ENCODE peak calls at places on chromosomes 3 and 15, in five cellular contexts. A is prostate gland, K is nucleus accumbens, V is hepatocyte, J is body of pancreas. U is an unnamed sample.

GRCh38 chr3:48477959-48478480 is 26.0 kb downstream of the SHISA5 start:
- DNase-seq in A (no peak), K (no peak), V (no peak), J (no peak), U (no peak)

GRCh38 chr15:20356444-20357138 is 185.0 kb downstream of the GOLGA6L6 start:
- DNase-seq in A (peak), K (no peak), V (no peak), J (peak), U (peak)

GRCh38 chr15:70400766-70401541 is 303.2 kb upstream of the TLE3 start:
- DNase-seq in A (no peak), K (no peak), V (no peak), J (no peak), U (no peak)

GRCh38 chr15:100931143-100931890 is 12.2 kb downstream of the LRRK1 start:
- DNase-seq in A (no peak), K (no peak), V (no peak), J (no peak), U (no peak)

GRCh38 chr3:106829206-106829605 is 548.0 kb upstream of the CCDC54 start:
- DNase-seq in A (no peak), K (no peak), V (no peak), J (no peak), U (no peak)

GRCh38 chr3:130014526-130014925 is 40.0 kb downstream of the TRH start:
- DNase-seq in A (no peak), K (no peak), V (no peak), J (no peak), U (no peak)

GRCh38 chr15:65759441-65759840 is 32.7 kb downstream of the DENND4A start:
- DNase-seq in A (no peak), K (no peak), V (no peak), J (no peak), U (no peak)

GRCh38 chr3:99859855-99860254 is 42.2 kb downstream of the CMSS1 start:
- DNase-seq in A (no peak), K (no peak), V (peak), J (no peak), U (no peak)

GRCh38 chr15:83470895-83471294 is 23.8 kb downstream of the SH3GL3 start:
- DNase-seq in A (no peak), K (no peak), V (no peak), J (no peak), U (no peak)

GRCh38 chr15:44536298-44536961 is 517 bp upstream of the EIF3J start:
- DNase-seq in A (peak), K (peak), V (peak), J (peak), U (peak)

GRCh38 chr15:91855684-91856553 is 2.4 kb downstream of the SLCO3A1 start:
- DNase-seq in A (peak), K (no peak), V (peak), J (peak), U (peak)

GRCh38 chr3:66800941-66801545 is 197.1 kb upstream of the KBTBD8 start:
- DNase-seq in A (no peak), K (no peak), V (no peak), J (no peak), U (no peak)

GRCh38 chr3:115975353-115975752 is 352.0 kb downstream of the GAP43 start:
- DNase-seq in A (no peak), K (no peak), V (peak), J (no peak), U (no peak)

GRCh38 chr3:47984089-47984759 is 32.0 kb downstream of the MAP4 start:
- DNase-seq in A (no peak), K (no peak), V (no peak), J (no peak), U (no peak)

GRCh38 chr15:73114064-73114463 is 61.8 kb downstream of the NEO1 start:
- DNase-seq in A (no peak), K (no peak), V (no peak), J (no peak), U (no peak)

GRCh38 chr3:96863129-96863740 is 48.8 kb downstream of the EPHA6 start:
- DNase-seq in A (peak), K (no peak), V (peak), J (peak), U (no peak)

GRCh38 chr3:183117046-183117445 is 17.8 kb upstream of the MCCC1 start:
- DNase-seq in A (no peak), K (no peak), V (no peak), J (no peak), U (no peak)

GRCh38 chr3:130748520-130748919 is 1.9 kb upstream of the PIK3R4 start:
- DNase-seq in A (no peak), K (no peak), V (no peak), J (no peak), U (no peak)

GRCh38 chr15:56759450-56759845 is 26.1 kb upstream of the ZNF280D start:
- DNase-seq in A (no peak), K (no peak), V (no peak), J (no peak), U (peak)

GRCh38 chr3:185200639-185201038 is 47.8 kb upstream of the C3orf70 start:
- DNase-seq in A (no peak), K (no peak), V (no peak), J (no peak), U (no peak)

GRCh38 chr3:47802734-47803477 is at the start of gene DHX30:
- DNase-seq in A (peak), K (peak), V (peak), J (peak), U (peak)

GRCh38 chr3:74537857-74538256 is 76.6 kb downstream of the CNTN3 start:
- DNase-seq in A (no peak), K (no peak), V (no peak), J (no peak), U (no peak)

GRCh38 chr3:127224118-127224517 is 31.2 kb downstream of the PRR23E start:
- DNase-seq in A (no peak), K (no peak), V (no peak), J (no peak), U (no peak)

GRCh38 chr3:19489936-19490335 is 341.6 kb downstream of the KCNH8 start:
- DNase-seq in A (no peak), K (no peak), V (no peak), J (no peak), U (no peak)

GRCh38 chr3:4772171-4772804 is 206.9 kb upstream of the BHLHE40 start:
- DNase-seq in A (peak), K (no peak), V (peak), J (peak), U (peak)

GRCh38 chr15:23436421-23436820 is 10.6 kb downstream of the GOLGA6L2 start:
- DNase-seq in A (no peak), K (no peak), V (no peak), J (no peak), U (no peak)

GRCh38 chr3:117263735-117264134 is 554.2 kb downstream of the TUSC7 start:
- DNase-seq in A (no peak), K (no peak), V (no peak), J (no peak), U (no peak)

GRCh38 chr3:11820540-11821041 is 26.1 kb downstream of the TAMM41 start:
- DNase-seq in A (no peak), K (no peak), V (no peak), J (no peak), U (no peak)

GRCh38 chr15:23686466-23687142 is 501 bp downstream of the NDN start:
- DNase-seq in A (no peak), K (no peak), V (peak), J (no peak), U (no peak)

GRCh38 chr3:123606527-123606926 is 21.7 kb upstream of the HACD2 start:
- DNase-seq in A (no peak), K (no peak), V (no peak), J (no peak), U (no peak)

GRCh38 chr15:78007965-78008886 is 69.3 kb downstream of the TBC1D2B start:
- DNase-seq in A (peak), K (no peak), V (no peak), J (peak), U (peak)

GRCh38 chr3:21326704-21327103 is 424.3 kb downstream of the ZNF385D start:
- DNase-seq in A (no peak), K (no peak), V (no peak), J (no peak), U (no peak)

GRCh38 chr3:64300790-64301423 is 75.6 kb upstream of the PRICKLE2 start:
- DNase-seq in A (no peak), K (no peak), V (no peak), J (no peak), U (no peak)